ENCODE peak calls at places on chromosome 6, in seven cellular contexts. One of them, this sample, is unnamed.

GRCh38 chr6:71468841-71469750 is 180.5 kb downstream of the OGFRL1 start:
- DNase-seq in GM12891: no peak
- DNase-seq in SK-N-SH: no peak
- DNase-seq in HepG2: no peak
- DNase-seq in H1: no peak
- DNase-seq in GM12878: no peak
- DNase-seq in K562: no peak
- DNase-seq in this sample: no peak

GRCh38 chr6:132391391-132392291 is 9.6 kb downstream of the MOXD1 start:
- DNase-seq in GM12891: no peak
- DNase-seq in SK-N-SH: no peak
- DNase-seq in HepG2: no peak
- DNase-seq in H1: no peak
- DNase-seq in GM12878: no peak
- DNase-seq in K562: no peak
- DNase-seq in this sample: no peak

GRCh38 chr6:34310846-34311245 is 62.0 kb upstream of the SMIM29 start:
- DNase-seq in GM12891: no peak
- DNase-seq in SK-N-SH: no peak
- DNase-seq in HepG2: no peak
- DNase-seq in H1: no peak
- DNase-seq in GM12878: no peak
- DNase-seq in K562: no peak
- DNase-seq in this sample: no peak

GRCh38 chr6:11903645-11904044 is 108.5 kb upstream of the HIVEP1 start:
- DNase-seq in GM12891: no peak
- DNase-seq in SK-N-SH: no peak
- DNase-seq in HepG2: no peak
- DNase-seq in H1: no peak
- DNase-seq in GM12878: no peak
- DNase-seq in K562: no peak
- DNase-seq in this sample: no peak

GRCh38 chr6:89242574-89243330 is 25.6 kb upstream of the GABRR1 start:
- DNase-seq in GM12891: no peak
- DNase-seq in SK-N-SH: peak
- DNase-seq in HepG2: peak
- DNase-seq in H1: peak
- DNase-seq in GM12878: no peak
- DNase-seq in K562: no peak
- DNase-seq in this sample: no peak

GRCh38 chr6:10429638-10430427 is 15.0 kb upstream of the TFAP2A start:
- DNase-seq in GM12891: no peak
- DNase-seq in SK-N-SH: peak
- DNase-seq in HepG2: peak
- DNase-seq in H1: no peak
- DNase-seq in GM12878: peak
- DNase-seq in K562: peak
- DNase-seq in this sample: no peak

GRCh38 chr6:81465859-81466258 is 286.6 kb downstream of the TENT5A start:
- DNase-seq in GM12891: no peak
- DNase-seq in SK-N-SH: peak
- DNase-seq in HepG2: peak
- DNase-seq in H1: no peak
- DNase-seq in GM12878: no peak
- DNase-seq in K562: no peak
- DNase-seq in this sample: no peak

GRCh38 chr6:101391772-101392560 is 1.5 kb upstream of the GRIK2 start:
- DNase-seq in GM12891: no peak
- DNase-seq in SK-N-SH: no peak
- DNase-seq in HepG2: no peak
- DNase-seq in H1: no peak
- DNase-seq in GM12878: no peak
- DNase-seq in K562: no peak
- DNase-seq in this sample: no peak

GRCh38 chr6:19837511-19838441 is 606 bp downstream of the ID4 start:
- DNase-seq in GM12891: no peak
- DNase-seq in SK-N-SH: peak
- DNase-seq in HepG2: peak
- DNase-seq in H1: no peak
- DNase-seq in GM12878: no peak
- DNase-seq in K562: no peak
- DNase-seq in this sample: no peak

GRCh38 chr6:157987788-157988699 is 6.4 kb downstream of the SYNJ2 start:
- DNase-seq in GM12891: no peak
- DNase-seq in SK-N-SH: no peak
- DNase-seq in HepG2: no peak
- DNase-seq in H1: no peak
- DNase-seq in GM12878: no peak
- DNase-seq in K562: no peak
- DNase-seq in this sample: no peak

GRCh38 chr6:111747791-111748190 is 125.5 kb downstream of the FYN start:
- DNase-seq in GM12891: no peak
- DNase-seq in SK-N-SH: no peak
- DNase-seq in HepG2: no peak
- DNase-seq in H1: no peak
- DNase-seq in GM12878: no peak
- DNase-seq in K562: no peak
- DNase-seq in this sample: no peak

GRCh38 chr6:144847906-144848305 is 562.8 kb downstream of the UTRN start:
- DNase-seq in GM12891: no peak
- DNase-seq in SK-N-SH: no peak
- DNase-seq in HepG2: no peak
- DNase-seq in H1: no peak
- DNase-seq in GM12878: no peak
- DNase-seq in K562: no peak
- DNase-seq in this sample: no peak

GRCh38 chr6:7721654-7722053 is 4.2 kb upstream of the BMP6 start:
- DNase-seq in GM12891: no peak
- DNase-seq in SK-N-SH: peak
- DNase-seq in HepG2: peak
- DNase-seq in H1: no peak
- DNase-seq in GM12878: no peak
- DNase-seq in K562: no peak
- DNase-seq in this sample: no peak

GRCh38 chr6:169866668-169867521 is 115.5 kb downstream of the ERMARD start:
- DNase-seq in GM12891: no peak
- DNase-seq in SK-N-SH: no peak
- DNase-seq in HepG2: no peak
- DNase-seq in H1: no peak
- DNase-seq in GM12878: no peak
- DNase-seq in K562: no peak
- DNase-seq in this sample: no peak

GRCh38 chr6:111871207-111871606 is 2.0 kb downstream of the FYN start:
- DNase-seq in GM12891: no peak
- DNase-seq in SK-N-SH: no peak
- DNase-seq in HepG2: no peak
- DNase-seq in H1: no peak
- DNase-seq in GM12878: no peak
- DNase-seq in K562: no peak
- DNase-seq in this sample: no peak

GRCh38 chr6:142850653-142851434 is 94.1 kb downstream of the HIVEP2 start:
- DNase-seq in GM12891: no peak
- DNase-seq in SK-N-SH: no peak
- DNase-seq in HepG2: no peak
- DNase-seq in H1: no peak
- DNase-seq in GM12878: peak
- DNase-seq in K562: no peak
- DNase-seq in this sample: no peak

GRCh38 chr6:84260186-84260585 is 32.7 kb upstream of the CEP162 start:
- DNase-seq in GM12891: no peak
- DNase-seq in SK-N-SH: no peak
- DNase-seq in HepG2: no peak
- DNase-seq in H1: no peak
- DNase-seq in GM12878: no peak
- DNase-seq in K562: no peak
- DNase-seq in this sample: no peak

GRCh38 chr6:99011151-99011550 is 63.4 kb upstream of the FBXL4 start:
- DNase-seq in GM12891: no peak
- DNase-seq in SK-N-SH: no peak
- DNase-seq in HepG2: no peak
- DNase-seq in H1: no peak
- DNase-seq in GM12878: no peak
- DNase-seq in K562: no peak
- DNase-seq in this sample: no peak

GRCh38 chr6:26288155-26288554 is 76.8 kb upstream of the BTN3A2 start:
- DNase-seq in GM12891: no peak
- DNase-seq in SK-N-SH: no peak
- DNase-seq in HepG2: no peak
- DNase-seq in H1: no peak
- DNase-seq in GM12878: no peak
- DNase-seq in K562: no peak
- DNase-seq in this sample: no peak

GRCh38 chr6:26292709-26293108 is 72.3 kb upstream of the BTN3A2 start:
- DNase-seq in GM12891: no peak
- DNase-seq in SK-N-SH: no peak
- DNase-seq in HepG2: no peak
- DNase-seq in H1: no peak
- DNase-seq in GM12878: no peak
- DNase-seq in K562: no peak
- DNase-seq in this sample: no peak

GRCh38 chr6:26294276-26294675 is 70.7 kb upstream of the BTN3A2 start:
- DNase-seq in GM12891: no peak
- DNase-seq in SK-N-SH: no peak
- DNase-seq in HepG2: no peak
- DNase-seq in H1: no peak
- DNase-seq in GM12878: no peak
- DNase-seq in K562: no peak
- DNase-seq in this sample: no peak

GRCh38 chr6:26286168-26286854 is 78.7 kb upstream of the BTN3A2 start:
- DNase-seq in GM12891: no peak
- DNase-seq in SK-N-SH: peak
- DNase-seq in HepG2: peak
- DNase-seq in H1: no peak
- DNase-seq in GM12878: no peak
- DNase-seq in K562: peak
- DNase-seq in this sample: no peak

DNA sequence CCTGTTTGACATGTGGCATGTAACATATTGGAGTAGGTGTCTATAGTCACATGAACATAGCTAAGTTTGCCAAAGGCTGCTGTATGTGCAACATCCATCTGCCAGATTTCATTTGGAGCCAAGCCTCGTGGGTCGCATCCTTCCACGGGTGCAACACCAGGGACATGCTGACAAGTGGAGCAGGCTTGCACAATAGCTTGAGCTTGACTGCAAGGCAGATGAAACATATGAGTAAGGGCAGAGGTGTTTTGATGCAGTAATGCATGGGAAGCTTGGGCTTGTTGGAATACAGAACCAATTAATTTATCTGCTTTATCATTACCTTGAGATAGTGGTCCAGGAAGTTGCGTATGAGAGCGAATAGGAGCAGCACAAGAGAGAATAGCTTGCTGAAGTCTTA is 74.1 kb upstream of the BTN3A2 start:
- DNase-seq in GM12891: no peak
- DNase-seq in SK-N-SH: no peak
- DNase-seq in HepG2: no peak
- DNase-seq in H1: no peak
- DNase-seq in GM12878: no peak
- DNase-seq in K562: no peak
- DNase-seq in this sample: no peak
- TF ChIP-seq POLR2AphosphoS5 in GM12891: no peak
- TF ChIP-seq POLR2AphosphoS5 in SK-N-SH: no peak
- TF ChIP-seq POLR2AphosphoS5 in HepG2: no peak
- TF ChIP-seq POLR2AphosphoS5 in H1: no peak
- TF ChIP-seq POLR2AphosphoS5 in GM12878: no peak
- TF ChIP-seq POLR2AphosphoS5 in K562: no peak
- TF ChIP-seq POLR2AphosphoS5 in this sample: no peak

DNA sequence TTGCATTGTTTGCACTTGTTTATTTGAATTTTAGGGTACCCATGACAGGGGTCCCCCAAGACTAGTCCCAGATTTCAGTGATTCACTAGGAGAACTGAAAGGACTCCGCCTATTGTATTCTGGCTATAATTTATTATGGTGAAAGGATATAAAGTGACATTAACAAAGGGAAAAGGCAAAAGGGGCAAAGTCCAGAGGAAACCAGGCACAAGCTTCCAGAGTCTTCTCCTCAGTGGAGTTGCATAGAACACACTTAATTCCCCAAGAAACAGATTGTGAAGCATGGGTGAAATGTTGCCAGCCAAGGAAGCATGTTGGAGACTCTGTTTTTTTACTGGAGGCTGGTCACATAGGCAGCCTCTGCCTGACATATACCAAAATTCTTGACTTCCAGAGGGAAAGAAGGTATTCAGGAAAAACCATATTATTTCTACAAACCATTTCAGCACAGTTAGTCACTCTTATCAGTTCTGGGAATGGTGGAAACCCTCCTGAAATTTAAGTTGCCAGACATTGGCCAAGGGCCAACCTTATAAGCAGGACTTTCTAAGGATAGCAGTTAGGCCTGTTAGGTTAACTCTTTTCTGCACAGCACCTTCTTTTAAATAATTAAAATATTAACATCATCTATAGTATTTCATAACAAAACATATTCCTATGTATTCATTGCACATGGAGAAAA is 71.8 kb downstream of the FIG4 start:
- DNase-seq in GM12891: no peak
- DNase-seq in SK-N-SH: no peak
- DNase-seq in HepG2: no peak
- DNase-seq in H1: no peak
- DNase-seq in GM12878: no peak
- DNase-seq in K562: no peak
- DNase-seq in this sample: no peak
- TF ChIP-seq TAF1 in GM12891: no peak
- TF ChIP-seq TAF1 in SK-N-SH: no peak
- TF ChIP-seq TAF1 in HepG2: no peak
- TF ChIP-seq TAF1 in H1: no peak
- TF ChIP-seq TAF1 in GM12878: no peak
- TF ChIP-seq TAF1 in K562: no peak
- TF ChIP-seq TAF1 in this sample: no peak

GRCh38 chr6:44780161-44780560 is 392.7 kb downstream of the CDC5L start:
- DNase-seq in GM12891: no peak
- DNase-seq in SK-N-SH: no peak
- DNase-seq in HepG2: no peak
- DNase-seq in H1: no peak
- DNase-seq in GM12878: no peak
- DNase-seq in K562: no peak
- DNase-seq in this sample: no peak
- TF ChIP-seq POLR2AphosphoS5 in GM12891: no peak
- TF ChIP-seq POLR2AphosphoS5 in SK-N-SH: no peak
- TF ChIP-seq POLR2AphosphoS5 in HepG2: no peak
- TF ChIP-seq POLR2AphosphoS5 in H1: no peak
- TF ChIP-seq POLR2AphosphoS5 in GM12878: no peak
- TF ChIP-seq POLR2AphosphoS5 in K562: no peak
- TF ChIP-seq POLR2AphosphoS5 in this sample: no peak

GRCh38 chr6:38477680-38478260 is 162.0 kb downstream of the BTBD9 start:
- DNase-seq in GM12891: no peak
- DNase-seq in SK-N-SH: no peak
- DNase-seq in HepG2: no peak
- DNase-seq in H1: peak
- DNase-seq in GM12878: no peak
- DNase-seq in K562: no peak
- DNase-seq in this sample: no peak

GRCh38 chr6:38470548-38470947 is 169.2 kb downstream of the BTBD9 start:
- DNase-seq in GM12891: no peak
- DNase-seq in SK-N-SH: no peak
- DNase-seq in HepG2: no peak
- DNase-seq in H1: no peak
- DNase-seq in GM12878: no peak
- DNase-seq in K562: no peak
- DNase-seq in this sample: no peak

GRCh38 chr6:38476141-38476540 is 163.6 kb downstream of the BTBD9 start:
- DNase-seq in GM12891: no peak
- DNase-seq in SK-N-SH: no peak
- DNase-seq in HepG2: no peak
- DNase-seq in H1: no peak
- DNase-seq in GM12878: no peak
- DNase-seq in K562: no peak
- DNase-seq in this sample: no peak
- TF ChIP-seq TAF1 in GM12891: no peak
- TF ChIP-seq TAF1 in SK-N-SH: no peak
- TF ChIP-seq TAF1 in HepG2: no peak
- TF ChIP-seq TAF1 in H1: no peak
- TF ChIP-seq TAF1 in GM12878: no peak
- TF ChIP-seq TAF1 in K562: no peak
- TF ChIP-seq TAF1 in this sample: no peak